ENCODE peak calls at places on chromosome 6, in seven cellular contexts. P is upper lobe of right lung; F is psoas muscle; E is CD8-positive, alpha-beta T cell; M is upper lobe of left lung; L is thyroid gland; Y is IMR-90. W is an unnamed sample. For H3K4me1, the result is how much of the 10 kb centered on the place peaks cover.

GRCh38 chr6:132490024-132490423 is 22.9 kb downstream of the STX7 start:
- DNase-seq in P (no peak), F (peak), E (no peak), M (no peak), L (no peak), Y (no peak), W (peak)

GRCh38 chr6:319177-320131 is 27.2 kb downstream of the DUSP22 start:
- DNase-seq in P (no peak), F (peak), E (no peak), M (no peak), L (no peak), Y (no peak), W (no peak)

GRCh38 chr6:148760568-148761531 is 14.0 kb downstream of the UST start:
- DNase-seq in P (no peak), F (peak), E (peak), M (peak), L (peak), Y (peak), W (peak)

GRCh38 chr6:45969026-45969425 is 46.6 kb downstream of the CLIC5 start:
- DNase-seq in P (no peak), F (no peak), E (no peak), M (no peak), L (no peak), Y (no peak), W (peak)

GRCh38 chr6:23690650-23691049 is 435.4 kb upstream of the NRSN1 start:
- DNase-seq in P (no peak), F (no peak), E (no peak), M (no peak), L (no peak), Y (no peak), W (no peak)

GRCh38 chr6:51049288-51049982 is 230.8 kb downstream of the TFAP2B start:
- DNase-seq in P (no peak), F (no peak), E (no peak), M (no peak), L (no peak), Y (no peak), W (no peak)

GRCh38 chr6:31968791-31969711 is 2.9 kb downstream of the DXO start:
- DNase-seq in P (no peak), F (no peak), E (no peak), M (peak), L (no peak), Y (no peak), W (no peak)

GRCh38 chr6:146595981-146596731 is 2.6 kb upstream of the ADGB start:
- DNase-seq in P (no peak), F (no peak), E (no peak), M (no peak), L (no peak), Y (no peak), W (no peak)

GRCh38 chr6:113039013-113039412 is 691.9 kb downstream of the RFPL4B start:
- DNase-seq in P (no peak), F (no peak), E (no peak), M (no peak), L (no peak), Y (no peak), W (no peak)

GRCh38 chr6:115000736-115001135 is 657.9 kb upstream of the HS3ST5 start:
- DNase-seq in P (no peak), F (no peak), E (no peak), M (no peak), L (no peak), Y (no peak), W (no peak)

GRCh38 chr6:101435028-101435427 is 41.5 kb downstream of the GRIK2 start:
- DNase-seq in P (no peak), F (no peak), E (no peak), M (no peak), L (no peak), Y (no peak), W (no peak)

GRCh38 chr6:70277480-70277879 is 25.4 kb downstream of the COL9A1 start:
- DNase-seq in P (no peak), F (no peak), E (no peak), M (no peak), L (no peak), Y (peak), W (no peak)

GRCh38 chr6:84967389-84967788 is 203.0 kb upstream of the TBX18 start:
- DNase-seq in P (no peak), F (no peak), E (no peak), M (no peak), L (no peak), Y (peak), W (no peak)
- TF ChIP-seq CTCF in P (no peak), F (no peak), E (no peak), M (no peak), L (no peak), Y (peak), W (no peak)

GRCh38 chr6:150835620-150836019 is 29.9 kb upstream of the MTHFD1L start:
- DNase-seq in P (no peak), F (no peak), E (no peak), M (no peak), L (no peak), Y (no peak), W (no peak)
- H3K4me1 ChIP-seq in P (under half), F (under half), E (under half), M (under half), L (under half), Y (under half), W (under half)

GRCh38 chr6:106908386-106908840 is 66.1 kb downstream of the CD24 start:
- DNase-seq in P (no peak), F (no peak), E (no peak), M (no peak), L (peak), Y (no peak), W (no peak)
- TF ChIP-seq CTCF in P (no peak), F (no peak), E (no peak), M (no peak), L (no peak), Y (no peak), W (no peak)

DNA sequence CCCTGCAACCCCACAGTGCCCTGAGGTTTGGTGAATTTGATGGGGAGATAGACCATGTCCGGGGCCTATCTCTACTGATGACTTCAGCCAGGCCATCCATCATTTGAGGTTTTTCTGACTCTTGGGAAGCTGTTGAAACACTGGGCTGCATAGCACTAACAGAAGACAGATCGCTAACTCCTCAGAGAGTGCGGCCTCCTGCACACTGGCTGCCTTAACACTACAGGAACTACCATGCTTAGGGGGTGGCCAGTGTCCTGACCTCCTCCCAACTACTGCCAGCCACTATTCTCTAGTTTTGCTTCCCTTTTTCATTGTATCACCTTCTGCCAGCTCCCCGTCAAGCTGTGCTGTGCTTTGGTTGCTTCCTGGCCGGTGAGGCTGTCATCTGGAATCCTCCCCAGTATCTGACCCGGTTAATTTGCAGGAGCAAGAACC is 57.1 kb upstream of the TRAF3IP2 start:
- DNase-seq in P (no peak), F (no peak), E (no peak), M (no peak), L (no peak), Y (peak), W (no peak)
- H3K4me1 ChIP-seq in P (under half), F (half or more), E (under half), M (under half), L (half or more), Y (under half), W (under half)

GRCh38 chr6:33297956-33298772 is 578 bp downstream of the RGL2 start:
- DNase-seq in P (no peak), F (peak), E (peak), M (peak), L (peak), Y (peak), W (peak)
- TF ChIP-seq CTCF in P (no peak), F (no peak), E (no peak), M (no peak), L (no peak), Y (no peak), W (no peak)

GRCh38 chr6:144332177-144332576 is 47.0 kb downstream of the UTRN start:
- DNase-seq in P (no peak), F (no peak), E (no peak), M (no peak), L (no peak), Y (no peak), W (no peak)

GRCh38 chr6:144330017-144330416 is 44.9 kb downstream of the UTRN start:
- DNase-seq in P (no peak), F (no peak), E (no peak), M (no peak), L (no peak), Y (no peak), W (no peak)

GRCh38 chr6:144334150-144334708 is 49.1 kb downstream of the UTRN start:
- DNase-seq in P (peak), F (peak), E (peak), M (no peak), L (no peak), Y (no peak), W (peak)

GRCh38 chr6:144330588-144330987 is 45.5 kb downstream of the UTRN start:
- DNase-seq in P (peak), F (no peak), E (no peak), M (no peak), L (peak), Y (no peak), W (peak)

GRCh38 chr6:144331610-144332009 is 46.5 kb downstream of the UTRN start:
- DNase-seq in P (no peak), F (no peak), E (no peak), M (no peak), L (no peak), Y (peak), W (no peak)
- H3K4me1 ChIP-seq in P (half or more), F (half or more), E (under half), M (half or more), L (half or more), Y (under half), W (under half)

GRCh38 chr6:82712826-82713225 is 349.2 kb downstream of the TPBG start:
- DNase-seq in P (no peak), F (no peak), E (no peak), M (no peak), L (no peak), Y (no peak), W (no peak)
- TF ChIP-seq CTCF in P (peak), F (peak), E (no peak), M (no peak), L (no peak), Y (peak), W (no peak)

GRCh38 chr6:18551228-18551627 is 164.1 kb downstream of the RNF144B start:
- DNase-seq in P (no peak), F (no peak), E (no peak), M (no peak), L (no peak), Y (peak), W (no peak)
- H3K4me1 ChIP-seq in P (under half), F (under half), E (under half), M (under half), L (under half), Y (under half), W (under half)

GRCh38 chr6:3518356-3518841 is 61.5 kb upstream of the SLC22A23 start:
- DNase-seq in P (no peak), F (peak), E (no peak), M (no peak), L (no peak), Y (peak), W (peak)

GRCh38 chr6:3523288-3523670 is 66.4 kb upstream of the SLC22A23 start:
- DNase-seq in P (no peak), F (no peak), E (no peak), M (no peak), L (no peak), Y (peak), W (no peak)

GRCh38 chr6:3523966-3524365 is 67.1 kb upstream of the SLC22A23 start:
- DNase-seq in P (no peak), F (no peak), E (no peak), M (no peak), L (no peak), Y (no peak), W (no peak)

GRCh38 chr6:3522561-3523287 is 65.9 kb upstream of the SLC22A23 start:
- DNase-seq in P (no peak), F (no peak), E (no peak), M (no peak), L (no peak), Y (peak), W (no peak)

DNA sequence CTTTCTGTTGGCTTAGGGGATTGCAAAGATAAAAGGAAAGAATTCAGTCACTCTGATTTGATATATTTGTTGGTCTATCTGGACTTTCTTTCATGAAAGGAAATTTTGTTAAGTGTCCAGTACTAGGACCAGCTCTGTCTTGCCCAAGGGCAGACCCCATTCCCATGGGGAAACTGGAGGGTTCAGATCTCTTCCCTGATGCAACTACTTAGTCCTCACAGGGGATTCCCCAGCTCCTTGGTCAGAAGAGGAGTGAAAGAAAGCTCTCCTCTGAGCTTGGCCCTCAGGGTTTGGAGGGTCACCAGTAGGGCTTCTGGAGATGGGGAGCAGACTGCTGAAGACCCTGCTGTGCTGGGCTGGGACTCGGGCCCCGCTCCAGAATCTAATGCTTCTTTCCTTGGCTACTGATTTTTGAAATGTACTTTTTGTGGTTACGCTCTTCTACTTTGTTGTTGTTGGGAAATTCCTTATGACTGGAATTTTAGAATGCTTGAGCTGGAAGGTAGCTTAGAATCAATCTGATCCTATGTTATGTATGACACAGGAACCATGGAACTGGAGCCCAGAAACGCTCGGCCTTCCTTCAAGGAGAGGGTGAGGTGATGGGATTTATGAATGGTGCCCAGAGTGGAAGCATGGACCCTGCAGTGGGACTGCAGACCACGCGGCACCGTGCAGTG is 63.8 kb upstream of the SLC22A23 start:
- DNase-seq in P (no peak), F (no peak), E (no peak), M (no peak), L (no peak), Y (peak), W (no peak)
- TF ChIP-seq CTCF in P (no peak), F (no peak), E (no peak), M (no peak), L (no peak), Y (no peak), W (no peak)